ENCODE peak calls at places on chromosome 11, in eight cellular contexts. One of them, this sample, is unnamed.

GRCh38 chr11:121741316-121741715 is 288.5 kb upstream of the SORL1-AS1 start:
- DNase-seq in right cardiac atrium: peak
- DNase-seq in naive thymus-derived CD4-positive, alpha-beta T cell: no peak
- DNase-seq in CD8-positive, alpha-beta memory T cell: no peak
- DNase-seq in CD4-positive, CD25-positive, alpha-beta regulatory T cell: no peak
- DNase-seq in prostate gland: no peak
- DNase-seq in A549: no peak
- DNase-seq in fibroblast of pulmonary artery: peak
- DNase-seq in this sample: no peak

GRCh38 chr11:8283510-8284272 is 20.0 kb upstream of the LMO1 start:
- DNase-seq in CD4-positive, CD25-positive, alpha-beta regulatory T cell: no peak
- DNase-seq in prostate gland: no peak
- DNase-seq in naive thymus-derived CD4-positive, alpha-beta T cell: peak
- DNase-seq in fibroblast of pulmonary artery: no peak
- DNase-seq in A549: no peak
- DNase-seq in right cardiac atrium: no peak
- DNase-seq in CD8-positive, alpha-beta memory T cell: no peak
- DNase-seq in this sample: no peak

GRCh38 chr11:38543951-38544350 is 1945.9 kb upstream of the RAG2 start:
- DNase-seq in CD4-positive, CD25-positive, alpha-beta regulatory T cell: no peak
- DNase-seq in right cardiac atrium: no peak
- DNase-seq in A549: no peak
- DNase-seq in naive thymus-derived CD4-positive, alpha-beta T cell: no peak
- DNase-seq in fibroblast of pulmonary artery: no peak
- DNase-seq in prostate gland: no peak
- DNase-seq in CD8-positive, alpha-beta memory T cell: no peak
- DNase-seq in this sample: no peak

GRCh38 chr11:77073328-77074001 is 6.7 kb downstream of the CAPN5 start:
- DNase-seq in prostate gland: peak
- DNase-seq in fibroblast of pulmonary artery: peak
- DNase-seq in A549: peak
- DNase-seq in naive thymus-derived CD4-positive, alpha-beta T cell: no peak
- DNase-seq in right cardiac atrium: peak
- DNase-seq in CD4-positive, CD25-positive, alpha-beta regulatory T cell: no peak
- DNase-seq in CD8-positive, alpha-beta memory T cell: no peak
- DNase-seq in this sample: peak

GRCh38 chr11:118435233-118435892 is 929 bp upstream of the KMT2A start:
- DNase-seq in CD4-positive, CD25-positive, alpha-beta regulatory T cell: peak
- DNase-seq in prostate gland: peak
- DNase-seq in CD8-positive, alpha-beta memory T cell: no peak
- DNase-seq in A549: peak
- DNase-seq in right cardiac atrium: peak
- DNase-seq in fibroblast of pulmonary artery: peak
- DNase-seq in naive thymus-derived CD4-positive, alpha-beta T cell: peak
- DNase-seq in this sample: peak

GRCh38 chr11:116215471-116216113 is 557.2 kb downstream of the BUD13 start:
- DNase-seq in naive thymus-derived CD4-positive, alpha-beta T cell: no peak
- DNase-seq in fibroblast of pulmonary artery: no peak
- DNase-seq in prostate gland: no peak
- DNase-seq in right cardiac atrium: no peak
- DNase-seq in CD8-positive, alpha-beta memory T cell: no peak
- DNase-seq in CD4-positive, CD25-positive, alpha-beta regulatory T cell: no peak
- DNase-seq in A549: peak
- DNase-seq in this sample: no peak

GRCh38 chr11:46338988-46339666 is 8.1 kb upstream of the DGKZ start:
- DNase-seq in fibroblast of pulmonary artery: no peak
- DNase-seq in CD8-positive, alpha-beta memory T cell: no peak
- DNase-seq in naive thymus-derived CD4-positive, alpha-beta T cell: no peak
- DNase-seq in CD4-positive, CD25-positive, alpha-beta regulatory T cell: no peak
- DNase-seq in prostate gland: peak
- DNase-seq in A549: no peak
- DNase-seq in right cardiac atrium: peak
- DNase-seq in this sample: peak

GRCh38 chr11:2701898-2702434 is 2.2 kb upstream of the KCNQ1OT1 start:
- DNase-seq in prostate gland: no peak
- DNase-seq in CD4-positive, CD25-positive, alpha-beta regulatory T cell: no peak
- DNase-seq in A549: no peak
- DNase-seq in CD8-positive, alpha-beta memory T cell: no peak
- DNase-seq in naive thymus-derived CD4-positive, alpha-beta T cell: no peak
- DNase-seq in fibroblast of pulmonary artery: no peak
- DNase-seq in right cardiac atrium: no peak
- DNase-seq in this sample: no peak

GRCh38 chr11:45431301-45432018 is 145.3 kb upstream of the SYT13 start:
- DNase-seq in fibroblast of pulmonary artery: no peak
- DNase-seq in CD4-positive, CD25-positive, alpha-beta regulatory T cell: no peak
- DNase-seq in right cardiac atrium: no peak
- DNase-seq in CD8-positive, alpha-beta memory T cell: no peak
- DNase-seq in prostate gland: no peak
- DNase-seq in naive thymus-derived CD4-positive, alpha-beta T cell: no peak
- DNase-seq in A549: no peak
- DNase-seq in this sample: no peak

GRCh38 chr11:133160754-133161153 is 371.5 kb downstream of the OPCML start:
- DNase-seq in A549: no peak
- DNase-seq in fibroblast of pulmonary artery: no peak
- DNase-seq in CD4-positive, CD25-positive, alpha-beta regulatory T cell: no peak
- DNase-seq in naive thymus-derived CD4-positive, alpha-beta T cell: no peak
- DNase-seq in prostate gland: no peak
- DNase-seq in CD8-positive, alpha-beta memory T cell: no peak
- DNase-seq in right cardiac atrium: no peak
- DNase-seq in this sample: no peak

GRCh38 chr11:126345759-126346585 is 9.5 kb upstream of the ST3GAL4 start:
- DNase-seq in CD8-positive, alpha-beta memory T cell: no peak
- DNase-seq in A549: no peak
- DNase-seq in right cardiac atrium: peak
- DNase-seq in prostate gland: no peak
- DNase-seq in CD4-positive, CD25-positive, alpha-beta regulatory T cell: no peak
- DNase-seq in naive thymus-derived CD4-positive, alpha-beta T cell: no peak
- DNase-seq in fibroblast of pulmonary artery: peak
- DNase-seq in this sample: peak

GRCh38 chr11:9074338-9075029 is 16.9 kb downstream of the SCUBE2 start:
- DNase-seq in A549: no peak
- DNase-seq in right cardiac atrium: no peak
- DNase-seq in prostate gland: no peak
- DNase-seq in naive thymus-derived CD4-positive, alpha-beta T cell: no peak
- DNase-seq in fibroblast of pulmonary artery: no peak
- DNase-seq in CD8-positive, alpha-beta memory T cell: no peak
- DNase-seq in CD4-positive, CD25-positive, alpha-beta regulatory T cell: no peak
- DNase-seq in this sample: no peak

GRCh38 chr11:65126624-65127274 is 4.6 kb downstream of the MRPL49 start:
- DNase-seq in fibroblast of pulmonary artery: no peak
- DNase-seq in CD4-positive, CD25-positive, alpha-beta regulatory T cell: no peak
- DNase-seq in CD8-positive, alpha-beta memory T cell: no peak
- DNase-seq in right cardiac atrium: no peak
- DNase-seq in prostate gland: no peak
- DNase-seq in naive thymus-derived CD4-positive, alpha-beta T cell: no peak
- DNase-seq in A549: no peak
- DNase-seq in this sample: no peak

GRCh38 chr11:32148824-32149223 is 58.0 kb downstream of the RCN1 start:
- DNase-seq in naive thymus-derived CD4-positive, alpha-beta T cell: no peak
- DNase-seq in CD4-positive, CD25-positive, alpha-beta regulatory T cell: no peak
- DNase-seq in A549: no peak
- DNase-seq in prostate gland: no peak
- DNase-seq in right cardiac atrium: no peak
- DNase-seq in CD8-positive, alpha-beta memory T cell: no peak
- DNase-seq in fibroblast of pulmonary artery: peak
- DNase-seq in this sample: no peak

GRCh38 chr11:126059238-126059761 is 3.4 kb downstream of the CDON start:
- DNase-seq in fibroblast of pulmonary artery: no peak
- DNase-seq in prostate gland: no peak
- DNase-seq in naive thymus-derived CD4-positive, alpha-beta T cell: no peak
- DNase-seq in A549: no peak
- DNase-seq in CD8-positive, alpha-beta memory T cell: no peak
- DNase-seq in right cardiac atrium: no peak
- DNase-seq in CD4-positive, CD25-positive, alpha-beta regulatory T cell: no peak
- DNase-seq in this sample: no peak

GRCh38 chr11:73538381-73538872 is 59.5 kb downstream of the FAM168A start:
- DNase-seq in CD8-positive, alpha-beta memory T cell: peak
- DNase-seq in naive thymus-derived CD4-positive, alpha-beta T cell: no peak
- DNase-seq in fibroblast of pulmonary artery: peak
- DNase-seq in A549: no peak
- DNase-seq in right cardiac atrium: no peak
- DNase-seq in CD4-positive, CD25-positive, alpha-beta regulatory T cell: no peak
- DNase-seq in prostate gland: no peak
- DNase-seq in this sample: no peak

GRCh38 chr11:33642461-33643166 is 58.0 kb downstream of the C11orf91 start:
- DNase-seq in A549: peak
- DNase-seq in CD8-positive, alpha-beta memory T cell: no peak
- DNase-seq in right cardiac atrium: no peak
- DNase-seq in prostate gland: no peak
- DNase-seq in fibroblast of pulmonary artery: no peak
- DNase-seq in naive thymus-derived CD4-positive, alpha-beta T cell: no peak
- DNase-seq in CD4-positive, CD25-positive, alpha-beta regulatory T cell: no peak
- DNase-seq in this sample: no peak

GRCh38 chr11:60159868-60160267 is 23.0 kb downstream of the MS4A6A start:
- DNase-seq in A549: no peak
- DNase-seq in CD8-positive, alpha-beta memory T cell: no peak
- DNase-seq in fibroblast of pulmonary artery: no peak
- DNase-seq in CD4-positive, CD25-positive, alpha-beta regulatory T cell: no peak
- DNase-seq in prostate gland: no peak
- DNase-seq in naive thymus-derived CD4-positive, alpha-beta T cell: no peak
- DNase-seq in right cardiac atrium: no peak
- DNase-seq in this sample: no peak

GRCh38 chr11:94968334-94968958 is 4.9 kb downstream of the CWC15 start:
- DNase-seq in prostate gland: no peak
- DNase-seq in right cardiac atrium: no peak
- DNase-seq in CD4-positive, CD25-positive, alpha-beta regulatory T cell: no peak
- DNase-seq in naive thymus-derived CD4-positive, alpha-beta T cell: no peak
- DNase-seq in A549: peak
- DNase-seq in fibroblast of pulmonary artery: peak
- DNase-seq in CD8-positive, alpha-beta memory T cell: no peak
- DNase-seq in this sample: no peak

GRCh38 chr11:1767399-1768140 is 3.8 kb upstream of the CTSD start:
- DNase-seq in fibroblast of pulmonary artery: no peak
- DNase-seq in CD8-positive, alpha-beta memory T cell: no peak
- DNase-seq in CD4-positive, CD25-positive, alpha-beta regulatory T cell: no peak
- DNase-seq in right cardiac atrium: no peak
- DNase-seq in A549: no peak
- DNase-seq in prostate gland: no peak
- DNase-seq in naive thymus-derived CD4-positive, alpha-beta T cell: no peak
- DNase-seq in this sample: no peak

GRCh38 chr11:13008625-13009475 is at the start of gene RASSF10:
- DNase-seq in naive thymus-derived CD4-positive, alpha-beta T cell: no peak
- DNase-seq in CD8-positive, alpha-beta memory T cell: no peak
- DNase-seq in A549: peak
- DNase-seq in fibroblast of pulmonary artery: peak
- DNase-seq in prostate gland: peak
- DNase-seq in right cardiac atrium: peak
- DNase-seq in CD4-positive, CD25-positive, alpha-beta regulatory T cell: no peak
- DNase-seq in this sample: peak

DNA sequence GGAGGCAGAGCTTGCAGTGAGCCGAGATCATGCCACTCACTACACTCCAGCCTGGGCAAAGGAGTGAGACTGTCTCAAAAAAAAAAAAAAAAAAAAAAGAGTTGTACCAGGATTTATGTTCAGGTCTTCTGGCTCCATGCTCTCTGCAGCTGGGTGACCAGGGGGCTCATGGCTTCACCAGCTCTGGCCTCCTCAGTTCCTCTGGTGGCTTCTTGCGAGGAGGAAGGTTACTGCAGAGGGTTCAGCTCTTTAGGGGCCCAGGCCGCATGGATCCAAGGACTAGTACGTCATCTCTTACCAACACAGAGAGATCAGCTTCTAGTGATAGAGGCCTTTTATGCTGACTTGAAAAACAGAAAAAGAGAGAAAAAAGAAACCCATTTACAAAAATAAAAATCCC is 13.5 kb downstream of the ZBTB16 start:
- DNase-seq in naive thymus-derived CD4-positive, alpha-beta T cell: no peak
- DNase-seq in prostate gland: no peak
- DNase-seq in CD8-positive, alpha-beta memory T cell: no peak
- DNase-seq in right cardiac atrium: no peak
- DNase-seq in CD4-positive, CD25-positive, alpha-beta regulatory T cell: no peak
- DNase-seq in A549: no peak
- DNase-seq in fibroblast of pulmonary artery: no peak
- DNase-seq in this sample: no peak
- H3K4me3 ChIP-seq in naive thymus-derived CD4-positive, alpha-beta T cell: no peak
- H3K4me3 ChIP-seq in prostate gland: no peak
- H3K4me3 ChIP-seq in CD8-positive, alpha-beta memory T cell: no peak
- H3K4me3 ChIP-seq in right cardiac atrium: peak
- H3K4me3 ChIP-seq in CD4-positive, CD25-positive, alpha-beta regulatory T cell: no peak
- H3K4me3 ChIP-seq in A549: no peak
- H3K4me3 ChIP-seq in fibroblast of pulmonary artery: no peak
- H3K4me3 ChIP-seq in this sample: no peak

DNA sequence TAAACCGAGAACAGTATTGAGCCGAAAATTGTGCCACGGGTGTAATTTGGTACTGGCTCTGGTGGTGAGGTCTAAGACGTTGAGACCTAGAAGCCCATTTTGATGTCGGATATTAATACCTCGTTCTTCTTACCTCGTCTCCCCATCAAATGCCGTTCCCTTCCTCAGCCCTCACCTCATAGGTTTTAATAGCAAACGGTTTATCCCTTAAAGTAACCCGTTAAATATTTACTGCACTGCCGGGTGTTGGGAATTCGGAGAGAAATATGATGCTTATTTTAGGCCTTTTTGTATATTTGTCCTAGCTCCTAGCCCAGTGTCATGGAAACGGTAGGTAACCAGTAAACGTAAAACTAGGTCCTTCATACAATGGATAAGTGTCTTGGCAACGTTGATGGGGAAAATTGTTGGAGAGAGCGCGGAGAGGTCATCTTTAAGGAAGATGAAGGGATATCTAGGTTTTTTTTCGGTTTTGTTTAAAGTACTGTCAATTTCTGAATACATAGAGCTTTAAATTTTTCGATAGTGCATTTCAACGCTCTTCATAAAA is 954 bp downstream of the C11orf58 start:
- DNase-seq in CD8-positive, alpha-beta memory T cell: peak
- DNase-seq in naive thymus-derived CD4-positive, alpha-beta T cell: no peak
- DNase-seq in right cardiac atrium: no peak
- DNase-seq in fibroblast of pulmonary artery: peak
- DNase-seq in prostate gland: no peak
- DNase-seq in CD4-positive, CD25-positive, alpha-beta regulatory T cell: no peak
- DNase-seq in A549: peak
- DNase-seq in this sample: no peak
- H3K4me3 ChIP-seq in CD8-positive, alpha-beta memory T cell: peak
- H3K4me3 ChIP-seq in naive thymus-derived CD4-positive, alpha-beta T cell: peak
- H3K4me3 ChIP-seq in right cardiac atrium: peak
- H3K4me3 ChIP-seq in fibroblast of pulmonary artery: peak
- H3K4me3 ChIP-seq in prostate gland: peak
- H3K4me3 ChIP-seq in CD4-positive, CD25-positive, alpha-beta regulatory T cell: peak
- H3K4me3 ChIP-seq in A549: peak
- H3K4me3 ChIP-seq in this sample: peak

GRCh38 chr11:63761173-63761572 is 7.4 kb downstream of the ZFTA start:
- DNase-seq in prostate gland: no peak
- DNase-seq in A549: no peak
- DNase-seq in fibroblast of pulmonary artery: no peak
- DNase-seq in right cardiac atrium: no peak
- DNase-seq in CD8-positive, alpha-beta memory T cell: no peak
- DNase-seq in naive thymus-derived CD4-positive, alpha-beta T cell: no peak
- DNase-seq in CD4-positive, CD25-positive, alpha-beta regulatory T cell: no peak
- DNase-seq in this sample: no peak
- H3K4me3 ChIP-seq in prostate gland: no peak
- H3K4me3 ChIP-seq in A549: no peak
- H3K4me3 ChIP-seq in fibroblast of pulmonary artery: no peak
- H3K4me3 ChIP-seq in right cardiac atrium: no peak
- H3K4me3 ChIP-seq in CD8-positive, alpha-beta memory T cell: no peak
- H3K4me3 ChIP-seq in naive thymus-derived CD4-positive, alpha-beta T cell: no peak
- H3K4me3 ChIP-seq in CD4-positive, CD25-positive, alpha-beta regulatory T cell: no peak
- H3K4me3 ChIP-seq in this sample: no peak

DNA sequence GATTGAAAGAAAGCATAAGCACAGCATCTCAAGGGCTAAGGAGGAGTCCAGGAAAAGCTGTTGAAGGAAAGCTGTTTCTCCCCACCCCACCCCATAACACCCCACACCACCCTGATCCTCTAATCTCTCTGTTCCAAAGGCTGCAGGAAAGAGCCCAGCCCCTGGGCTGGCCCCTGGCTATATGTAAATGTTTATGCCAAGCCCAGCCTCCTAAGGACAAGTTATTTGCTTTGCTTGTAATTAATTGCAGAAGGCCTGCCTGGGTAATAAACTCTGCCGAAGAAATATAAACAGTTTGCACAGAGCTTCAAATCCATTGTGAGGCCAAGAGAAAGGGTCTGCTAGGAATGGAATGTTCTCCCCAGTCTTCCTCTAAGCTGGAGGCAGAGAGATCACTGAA is 21.2 kb downstream of the ARRB1 start:
- DNase-seq in right cardiac atrium: no peak
- DNase-seq in fibroblast of pulmonary artery: no peak
- DNase-seq in CD8-positive, alpha-beta memory T cell: no peak
- DNase-seq in CD4-positive, CD25-positive, alpha-beta regulatory T cell: no peak
- DNase-seq in A549: no peak
- DNase-seq in prostate gland: no peak
- DNase-seq in naive thymus-derived CD4-positive, alpha-beta T cell: no peak
- DNase-seq in this sample: no peak
- H3K4me3 ChIP-seq in right cardiac atrium: no peak
- H3K4me3 ChIP-seq in fibroblast of pulmonary artery: no peak
- H3K4me3 ChIP-seq in CD8-positive, alpha-beta memory T cell: no peak
- H3K4me3 ChIP-seq in CD4-positive, CD25-positive, alpha-beta regulatory T cell: no peak
- H3K4me3 ChIP-seq in A549: no peak
- H3K4me3 ChIP-seq in prostate gland: no peak
- H3K4me3 ChIP-seq in naive thymus-derived CD4-positive, alpha-beta T cell: no peak
- H3K4me3 ChIP-seq in this sample: no peak